ENCODE peak calls at places on chromosome 7, in four cellular contexts. P is neural progenitor cell, Y is WERI-Rb-1, F is uterus. Z is an unnamed sample. For H3K36me3, the result is how much of the 10 kb centered on the place peaks cover.

GRCh38 chr7:641269-641671 is 85.2 kb upstream of the DNAAF5 start:
- DNase-seq in P (no peak), Y (no peak), F (no peak), Z (peak)

GRCh38 chr7:22639400-22639799 is 87.6 kb upstream of the IL6 start:
- DNase-seq in P (no peak), Y (no peak), F (no peak), Z (no peak)

GRCh38 chr7:5635461-5636445 is 145.7 kb downstream of the RNF216 start:
- DNase-seq in P (no peak), Y (no peak), F (no peak), Z (no peak)

GRCh38 chr7:129146237-129146979 is 1.9 kb downstream of the TSPAN33 start:
- DNase-seq in P (no peak), Y (no peak), F (no peak), Z (no peak)

GRCh38 chr7:2954433-2954853 is 89.2 kb downstream of the CARD11 start:
- DNase-seq in P (no peak), Y (no peak), F (no peak), Z (no peak)

GRCh38 chr7:81482600-81483186 is 287.2 kb downstream of the HGF start:
- DNase-seq in P (peak), Y (no peak), F (no peak), Z (no peak)

GRCh38 chr7:80393786-80394185 is 118.1 kb downstream of the GNAT3 start:
- DNase-seq in P (no peak), Y (no peak), F (no peak), Z (no peak)

GRCh38 chr7:158292948-158293347 is 294.7 kb downstream of the PTPRN2 start:
- DNase-seq in P (no peak), Y (no peak), F (no peak), Z (no peak)

GRCh38 chr7:4906682-4907081 is 23.2 kb upstream of the RADIL start:
- DNase-seq in P (no peak), Y (no peak), F (no peak), Z (no peak)

GRCh38 chr7:101575168-101575567 is 53.9 kb downstream of the MYL10 start:
- DNase-seq in P (no peak), Y (no peak), F (no peak), Z (peak)

GRCh38 chr7:101572156-101572555 is 56.9 kb downstream of the MYL10 start:
- DNase-seq in P (no peak), Y (no peak), F (no peak), Z (no peak)

GRCh38 chr7:101575731-101576130 is 53.4 kb downstream of the MYL10 start:
- DNase-seq in P (no peak), Y (no peak), F (no peak), Z (no peak)

GRCh38 chr7:101580596-101580995 is 48.5 kb downstream of the MYL10 start:
- DNase-seq in P (no peak), Y (no peak), F (no peak), Z (no peak)

GRCh38 chr7:101576993-101577392 is 52.1 kb downstream of the MYL10 start:
- DNase-seq in P (no peak), Y (no peak), F (no peak), Z (no peak)
- H3K4me3 ChIP-seq in P (no peak), Y (no peak), F (no peak), Z (no peak)

GRCh38 chr7:102228935-102229334 is 57.7 kb upstream of the SH2B2 start:
- DNase-seq in P (no peak), Y (no peak), F (no peak), Z (no peak)
- H3K36me3 ChIP-seq in P (under half), Y (under half), F (under half), Z (under half)

DNA sequence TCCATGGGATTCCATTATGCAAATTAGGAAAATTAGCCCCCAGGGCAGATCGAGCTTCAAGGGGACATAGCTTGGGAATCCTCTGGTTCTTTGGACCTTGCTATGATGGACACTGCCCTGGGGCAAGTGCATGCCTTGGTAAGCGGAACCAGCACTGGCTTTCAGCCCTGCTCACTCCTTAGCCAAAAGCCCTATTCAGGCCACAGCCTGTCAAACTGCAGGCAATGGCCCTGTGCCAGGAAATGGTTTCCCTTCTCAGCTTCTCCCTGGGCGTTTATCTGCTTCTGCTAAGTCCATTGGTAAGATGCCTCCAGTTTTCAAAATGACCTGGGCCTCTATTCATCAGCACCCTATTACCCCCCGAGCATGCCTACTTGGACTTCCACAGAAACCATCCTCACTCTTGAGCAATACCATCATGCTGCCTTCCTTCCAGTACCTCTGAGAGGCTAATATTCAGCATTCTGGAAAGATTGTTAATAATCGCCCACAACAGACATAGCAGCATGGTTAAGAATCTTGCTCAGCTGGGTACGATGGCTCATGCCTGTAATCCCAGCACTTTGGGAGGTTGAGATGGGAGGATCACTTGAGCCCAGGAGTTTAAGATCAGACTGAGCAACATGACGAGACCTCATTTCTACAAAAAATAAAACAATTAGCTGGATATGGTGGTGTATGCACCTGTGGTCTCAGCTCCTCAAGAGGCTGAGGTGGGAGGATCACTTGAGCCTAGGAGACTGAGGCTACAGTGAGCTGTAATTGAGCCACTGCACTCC is 918.6 kb upstream of the AUTS2 start:
- DNase-seq in P (no peak), Y (no peak), F (no peak), Z (no peak)
- H3K4me3 ChIP-seq in P (no peak), Y (no peak), F (no peak), Z (no peak)

GRCh38 chr7:99387912-99388311 is 13.4 kb downstream of the ARPC1B start:
- DNase-seq in P (no peak), Y (no peak), F (no peak), Z (no peak)
- H3K36me3 ChIP-seq in P (under half), Y (under half), F (under half), Z (under half)

DNA sequence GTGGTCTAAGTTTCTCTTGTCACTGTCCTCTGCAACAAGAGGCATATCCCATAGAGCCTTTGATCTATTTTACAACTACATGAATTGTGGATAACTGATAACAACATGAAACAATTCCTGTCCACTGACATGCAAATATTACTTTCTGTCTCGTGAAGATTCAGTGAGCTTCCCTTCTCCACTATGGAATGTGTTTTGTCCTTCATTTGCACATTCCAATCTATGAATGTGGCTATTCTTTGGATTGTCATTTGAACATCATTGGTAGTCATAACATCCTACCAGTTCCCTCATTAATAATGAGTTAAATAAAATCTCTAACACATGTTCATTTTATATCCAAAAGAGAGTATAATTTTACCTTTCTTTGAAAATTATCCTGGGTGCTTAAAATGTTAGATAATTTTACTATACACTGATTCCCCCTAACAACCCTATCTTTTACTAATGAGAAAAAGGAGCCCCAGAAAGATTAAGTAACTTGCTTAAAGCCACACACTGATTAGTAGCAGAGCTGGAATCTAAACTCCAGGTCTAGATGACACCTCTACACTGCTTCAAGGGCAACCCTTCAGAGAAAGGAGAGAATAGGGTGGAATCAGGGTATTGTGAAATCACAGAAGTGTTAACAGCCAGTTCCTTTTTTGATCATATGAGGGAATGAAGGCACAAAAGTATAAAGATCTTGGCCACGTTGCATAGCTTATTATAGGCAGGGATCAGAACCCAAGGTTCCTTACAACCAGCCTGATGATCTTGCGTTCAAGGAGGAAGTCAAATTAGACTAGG is 39.1 kb downstream of the PDE1C start:
- DNase-seq in P (no peak), Y (no peak), F (no peak), Z (no peak)
- H3K4me3 ChIP-seq in P (no peak), Y (no peak), F (no peak), Z (no peak)

DNA sequence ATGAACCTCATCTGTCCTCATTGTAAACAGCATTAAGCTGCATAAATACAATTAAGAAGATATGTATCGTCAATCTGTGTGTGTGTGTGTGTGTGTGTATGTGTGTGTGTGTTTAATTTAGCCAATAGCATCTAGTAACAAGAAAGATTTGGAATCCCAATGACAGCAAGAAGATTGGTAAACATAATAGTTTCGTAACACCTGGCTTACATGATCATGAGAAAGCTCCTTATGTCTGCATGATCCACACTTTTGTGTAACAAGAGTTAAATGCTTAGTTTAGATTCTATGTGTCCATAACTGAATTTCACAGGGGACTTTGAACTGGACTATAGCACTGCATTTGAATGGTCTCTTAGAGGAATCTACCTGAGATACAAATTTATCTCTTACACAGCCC is 191.0 kb upstream of the BET1 start:
- DNase-seq in P (no peak), Y (no peak), F (no peak), Z (no peak)
- H3K36me3 ChIP-seq in P (under half), Y (under half), F (under half), Z (under half)

GRCh38 chr7:50783304-50783703 is 608 bp upstream of the GRB10 start:
- DNase-seq in P (no peak), Y (no peak), F (no peak), Z (no peak)
- H3K4me3 ChIP-seq in P (peak), Y (no peak), F (peak), Z (peak)

DNA sequence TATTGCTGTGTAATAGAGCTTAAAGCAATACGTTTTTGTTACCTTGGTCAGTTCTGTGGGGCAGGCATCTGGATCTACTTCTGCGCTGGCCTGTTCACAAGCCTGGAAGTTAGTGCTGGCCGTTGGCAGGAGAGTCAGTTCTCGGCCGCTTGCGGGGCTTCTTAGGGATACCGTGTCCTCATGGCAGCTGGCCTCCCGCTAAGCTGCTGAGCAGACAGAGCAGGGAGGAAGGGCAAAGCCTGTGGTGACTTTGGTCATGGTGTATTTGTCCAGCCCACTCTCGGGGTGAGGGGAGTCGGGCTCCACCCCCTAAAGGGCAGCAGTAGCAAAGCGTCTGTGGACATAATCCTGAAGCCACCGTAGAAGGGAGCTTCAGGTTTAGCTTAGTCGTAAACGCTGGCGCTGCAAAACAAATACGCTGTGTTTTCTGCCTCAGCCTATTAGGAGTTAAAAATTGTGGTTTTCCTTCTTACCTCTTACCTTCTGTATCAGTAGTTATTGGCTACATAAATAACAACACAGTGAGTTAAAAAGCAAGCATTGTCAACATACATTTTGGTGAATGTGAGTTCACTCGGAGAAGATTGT is 12.2 kb downstream of the UBE3C start:
- DNase-seq in P (peak), Y (peak), F (no peak), Z (peak)
- H3K36me3 ChIP-seq in P (under half), Y (under half), F (under half), Z (under half)

GRCh38 chr7:90313908-90314307 is 7.2 kb downstream of the FAM237B start:
- DNase-seq in P (no peak), Y (no peak), F (no peak), Z (no peak)
- H3K4me3 ChIP-seq in P (no peak), Y (no peak), F (no peak), Z (no peak)